ENCODE peak calls at places on chromosomes 12 and 14, in ten cellular contexts. U, I, Z, F, W, J, R, L, C and X are unnamed samples.
A peak's percentile ranks its signal among the peaks of the same experiment; 100 is the strongest.

GRCh38 chr14:90551070-90551704 is 154.4 kb downstream of the CALM1 start:
- DNase-seq in U (peak; percentile 33), I (no peak), Z (no peak), F (no peak), W (no peak), J (no peak), R (no peak), L (peak; percentile 23), C (no peak), X (no peak)

GRCh38 chr12:110750784-110751461 is 8.2 kb upstream of the PPP1CC start:
- DNase-seq in U (peak; percentile 74), I (no peak), Z (no peak), F (no peak), W (no peak), J (no peak), R (no peak), L (no peak), C (no peak), X (peak; percentile 63)

GRCh38 chr14:50635136-50635535 is 33.0 kb downstream of the SAV1 start:
- DNase-seq in U (peak; percentile 27), I (no peak), Z (no peak), F (no peak), W (no peak), J (no peak), R (no peak), L (peak; percentile 14), C (no peak), X (no peak)

GRCh38 chr14:99327050-99327449 is 55.1 kb upstream of the BCL11B start:
- DNase-seq in U (no peak), I (peak; percentile 14), Z (no peak), F (no peak), W (no peak), J (no peak), R (no peak), L (no peak), C (no peak), X (no peak)

GRCh38 chr12:26666286-26666685 is 166.7 kb downstream of the ITPR2 start:
- DNase-seq in U (peak; percentile 51), I (no peak), Z (no peak), F (no peak), W (no peak), J (no peak), R (no peak), L (peak; percentile 65), C (no peak), X (no peak)

GRCh38 chr14:102086346-102086971 is 385 bp downstream of the HSP90AA1 start:
- DNase-seq in U (peak; percentile 68), I (no peak), Z (peak; percentile 59), F (peak; percentile 31), W (no peak), J (peak; percentile 52), R (peak; percentile 18), L (peak; percentile 76), C (peak; percentile 70), X (no peak)

GRCh38 chr12:62123721-62124203 is 136.4 kb upstream of the USP15 start:
- DNase-seq in U (peak; percentile 53), I (no peak), Z (no peak), F (no peak), W (no peak), J (peak; percentile 57), R (peak; percentile 45), L (peak; percentile 62), C (peak; percentile 78), X (no peak)

GRCh38 chr12:92440072-92440471 is 262.7 kb upstream of the PLEKHG7 start:
- DNase-seq in U (no peak), I (no peak), Z (no peak), F (no peak), W (no peak), J (no peak), R (no peak), L (no peak), C (no peak), X (no peak)

GRCh38 chr14:50943261-50943942 is 881 bp downstream of the PYGL start:
- DNase-seq in U (peak; percentile 50), I (peak; percentile 53), Z (peak; percentile 65), F (no peak), W (no peak), J (peak; percentile 68), R (no peak), L (no peak), C (peak; percentile 59), X (peak; percentile 78)

GRCh38 chr14:76701436-76701835 is 59.8 kb upstream of the VASH1 start:
- DNase-seq in U (no peak), I (no peak), Z (no peak), F (no peak), W (no peak), J (no peak), R (no peak), L (no peak), C (no peak), X (no peak)

GRCh38 chr12:3809357-3810015 is 56.6 kb upstream of the CRACR2A start:
- DNase-seq in U (no peak), I (no peak), Z (no peak), F (no peak), W (no peak), J (peak; percentile 13), R (no peak), L (peak; percentile 50), C (no peak), X (no peak)

GRCh38 chr12:3828888-3829287 is 44.3 kb downstream of the PARP11 start:
- DNase-seq in U (no peak), I (no peak), Z (no peak), F (no peak), W (no peak), J (no peak), R (no peak), L (no peak), C (no peak), X (no peak)

GRCh38 chr12:3195859-3196483 is 118.8 kb downstream of the TSPAN9 start:
- DNase-seq in U (no peak), I (no peak), Z (no peak), F (no peak), W (no peak), J (no peak), R (no peak), L (no peak), C (no peak), X (no peak)

GRCh38 chr12:45010051-45010450 is 40.8 kb downstream of the DBX2 start:
- DNase-seq in U (peak; percentile 43), I (no peak), Z (no peak), F (no peak), W (no peak), J (peak; percentile 7), R (no peak), L (no peak), C (peak; percentile 41), X (no peak)

GRCh38 chr12:41205070-41205715 is 17.1 kb downstream of the PDZRN4 start:
- DNase-seq in U (no peak), I (no peak), Z (no peak), F (no peak), W (no peak), J (no peak), R (no peak), L (peak; percentile 3), C (no peak), X (no peak)

GRCh38 chr12:101490286-101490920 is 15.3 kb downstream of the SPIC start:
- DNase-seq in U (no peak), I (no peak), Z (no peak), F (no peak), W (no peak), J (peak; percentile 54), R (peak; percentile 52), L (peak; percentile 51), C (peak; percentile 43), X (no peak)

GRCh38 chr14:101196795-101197590 is 293.5 kb upstream of the RTL1 start:
- DNase-seq in U (no peak), I (peak; percentile 28), Z (no peak), F (no peak), W (no peak), J (no peak), R (no peak), L (no peak), C (no peak), X (no peak)

GRCh38 chr14:103072595-103073366 is 11.2 kb upstream of the LBHD2 start:
- DNase-seq in U (no peak), I (no peak), Z (no peak), F (no peak), W (no peak), J (no peak), R (no peak), L (no peak), C (no peak), X (no peak)

GRCh38 chr14:23670489-23670888 is 34.3 kb downstream of the DHRS2 start:
- DNase-seq in U (no peak), I (no peak), Z (no peak), F (no peak), W (no peak), J (no peak), R (no peak), L (no peak), C (no peak), X (no peak)

GRCh38 chr12:92356405-92356804 is 210.8 kb upstream of the BTG1 start:
- DNase-seq in U (peak; percentile 32), I (no peak), Z (no peak), F (no peak), W (no peak), J (no peak), R (no peak), L (no peak), C (no peak), X (no peak)

GRCh38 chr12:71858848-71859247 is 19.3 kb downstream of the TBC1D15 start:
- DNase-seq in U (no peak), I (no peak), Z (no peak), F (no peak), W (no peak), J (no peak), R (no peak), L (no peak), C (no peak), X (no peak)

GRCh38 chr12:53751336-53752191 is at the start of gene CISTR:
- DNase-seq in U (no peak), I (no peak), Z (no peak), F (no peak), W (no peak), J (no peak), R (peak; percentile 16), L (no peak), C (no peak), X (no peak)

GRCh38 chr14:69325646-69326265 is 65.8 kb downstream of the GALNT16 start:
- DNase-seq in U (no peak), I (no peak), Z (no peak), F (no peak), W (no peak), J (peak; percentile 14), R (no peak), L (no peak), C (no peak), X (peak; percentile 63)